ENCODE peak calls at places on chromosomes 4 and X, in nine cellular contexts. N is esophagus squamous epithelium, H is DND-41, I is HFF-Myc, B is uterus, X is Caco-2, L is heart right ventricle, P is PC-3, R is fibroblast of mammary gland. G is an unnamed sample.

GRCh38 chr4:119559044-119559647 is 69.5 kb downstream of the PDE5A start:
- DNase-seq in N (no peak), H (no peak), I (peak), B (no peak), X (peak), L (no peak), P (peak), R (peak), G (no peak)

GRCh38 chrX:119757979-119758681 is at the start of gene SOWAHD:
- DNase-seq in N (no peak), H (no peak), I (no peak), B (no peak), X (peak), L (peak), P (peak), R (no peak), G (no peak)

GRCh38 chr4:1033840-1034551 is 22.6 kb downstream of the FGFRL1 start:
- DNase-seq in N (no peak), H (no peak), I (no peak), B (no peak), X (no peak), L (peak), P (no peak), R (peak), G (no peak)

GRCh38 chr4:2598661-2599654 is 62.5 kb downstream of the FAM193A start:
- DNase-seq in N (no peak), H (no peak), I (no peak), B (no peak), X (no peak), L (no peak), P (no peak), R (peak), G (no peak)

GRCh38 chrX:140510306-140510676 is 5.4 kb upstream of the SOX3 start:
- DNase-seq in N (no peak), H (no peak), I (no peak), B (no peak), X (no peak), L (no peak), P (no peak), R (no peak), G (no peak)

GRCh38 chr4:86582453-86582852 is 11.7 kb upstream of the PTPN13 start:
- DNase-seq in N (no peak), H (no peak), I (no peak), B (no peak), X (no peak), L (no peak), P (peak), R (no peak), G (no peak)

GRCh38 chr4:72489267-72489666 is 79.8 kb downstream of the ADAMTS3 start:
- DNase-seq in N (no peak), H (no peak), I (no peak), B (no peak), X (no peak), L (no peak), P (peak), R (peak), G (no peak)

GRCh38 chr4:173871643-173872042 is 341.6 kb upstream of the HAND2 start:
- DNase-seq in N (no peak), H (no peak), I (no peak), B (no peak), X (no peak), L (no peak), P (no peak), R (no peak), G (no peak)

GRCh38 chr4:130026185-130026584 is 930.2 kb downstream of the C4orf33 start:
- DNase-seq in N (no peak), H (peak), I (no peak), B (no peak), X (no peak), L (no peak), P (no peak), R (no peak), G (no peak)

GRCh38 chrX:46554942-46555341 is 9.7 kb upstream of the ZNF674 start:
- DNase-seq in N (no peak), H (no peak), I (no peak), B (no peak), X (no peak), L (no peak), P (peak), R (peak), G (no peak)

GRCh38 chrX:15956684-15957083 is 102.1 kb upstream of the AP1S2 start:
- DNase-seq in N (no peak), H (no peak), I (no peak), B (no peak), X (no peak), L (no peak), P (peak), R (peak), G (no peak)

GRCh38 chrX:46407753-46408130 is 137.5 kb downstream of the ZNF674 start:
- DNase-seq in N (no peak), H (no peak), I (no peak), B (no peak), X (no peak), L (no peak), P (no peak), R (peak), G (no peak)

GRCh38 chrX:116230136-116230886 is 59.8 kb downstream of the AGTR2 start:
- DNase-seq in N (no peak), H (no peak), I (no peak), B (no peak), X (peak), L (no peak), P (peak), R (no peak), G (no peak)

GRCh38 chr4:5753766-5754528 is 42.9 kb downstream of the EVC start:
- DNase-seq in N (no peak), H (no peak), I (peak), B (no peak), X (no peak), L (no peak), P (peak), R (peak), G (no peak)

GRCh38 chr4:633976-634598 is 8.7 kb downstream of the PDE6B start:
- DNase-seq in N (no peak), H (no peak), I (no peak), B (no peak), X (no peak), L (no peak), P (no peak), R (no peak), G (no peak)

GRCh38 chr4:129545599-129546278 is 449.8 kb downstream of the C4orf33 start:
- DNase-seq in N (no peak), H (no peak), I (no peak), B (peak), X (no peak), L (peak), P (peak), R (peak), G (no peak)

GRCh38 chr4:23135792-23136645 is 443.3 kb downstream of the GBA3 start:
- DNase-seq in N (no peak), H (peak), I (peak), B (no peak), X (peak), L (no peak), P (peak), R (peak), G (peak)

GRCh38 chr4:109631709-109632108 is 71.5 kb downstream of the CASP6 start:
- DNase-seq in N (no peak), H (no peak), I (no peak), B (peak), X (no peak), L (peak), P (peak), R (peak), G (no peak)

GRCh38 chr4:94583938-94584641 is 132.3 kb downstream of the PDLIM5 start:
- DNase-seq in N (no peak), H (no peak), I (no peak), B (no peak), X (no peak), L (no peak), P (no peak), R (no peak), G (no peak)
- H3K4me3 ChIP-seq in N (no peak), H (no peak), I (no peak), B (no peak), X (no peak), L (no peak), P (no peak), R (no peak), G (no peak)

DNA sequence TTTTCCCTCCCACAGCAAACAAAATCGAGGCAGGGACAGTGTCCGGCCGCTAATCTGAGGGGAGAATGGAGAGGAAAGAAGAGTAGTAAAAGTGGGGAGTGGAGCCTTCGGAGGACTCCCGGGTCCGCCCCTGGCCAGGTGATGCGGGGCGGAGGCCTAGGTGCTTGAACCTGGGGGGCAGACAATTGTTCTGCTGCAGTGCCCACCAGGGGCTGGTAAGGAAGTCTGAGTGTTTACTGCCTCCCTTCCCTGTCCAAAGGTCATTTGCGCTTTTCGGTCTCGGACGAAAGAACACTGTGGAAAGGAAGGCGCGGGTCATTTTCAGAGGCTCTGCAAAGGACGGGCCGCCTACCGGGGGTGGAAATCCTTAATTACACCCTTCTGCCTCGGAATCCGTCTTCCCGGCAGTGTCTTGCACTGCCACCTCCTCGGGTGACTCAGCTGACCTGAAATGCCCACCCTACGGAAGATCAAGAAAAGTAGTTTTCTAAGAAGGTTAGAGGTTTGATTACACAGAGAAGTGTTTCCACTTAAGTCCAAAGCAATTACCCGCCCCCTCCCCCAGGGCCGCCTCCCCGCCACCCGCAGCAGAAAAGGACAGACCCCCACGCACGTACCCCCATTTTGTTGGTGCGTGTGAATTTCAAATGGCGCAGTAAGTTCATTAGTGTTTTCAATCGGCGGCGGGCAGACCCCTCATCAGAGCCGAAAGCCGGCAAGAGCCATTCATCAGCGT is 99.9 kb upstream of the TENM3 start:
- DNase-seq in N (no peak), H (no peak), I (no peak), B (no peak), X (peak), L (no peak), P (no peak), R (peak), G (no peak)
- H3K4me3 ChIP-seq in N (peak), H (no peak), I (peak), B (peak), X (peak), L (peak), P (peak), R (peak), G (no peak)

GRCh38 chrX:132704769-132705168 is 215.9 kb upstream of the MBNL3 start:
- DNase-seq in N (no peak), H (no peak), I (no peak), B (no peak), X (no peak), L (no peak), P (no peak), R (no peak), G (no peak)

GRCh38 chrX:132710756-132711155 is 221.9 kb upstream of the MBNL3 start:
- DNase-seq in N (no peak), H (no peak), I (no peak), B (no peak), X (no peak), L (no peak), P (no peak), R (no peak), G (no peak)

DNA sequence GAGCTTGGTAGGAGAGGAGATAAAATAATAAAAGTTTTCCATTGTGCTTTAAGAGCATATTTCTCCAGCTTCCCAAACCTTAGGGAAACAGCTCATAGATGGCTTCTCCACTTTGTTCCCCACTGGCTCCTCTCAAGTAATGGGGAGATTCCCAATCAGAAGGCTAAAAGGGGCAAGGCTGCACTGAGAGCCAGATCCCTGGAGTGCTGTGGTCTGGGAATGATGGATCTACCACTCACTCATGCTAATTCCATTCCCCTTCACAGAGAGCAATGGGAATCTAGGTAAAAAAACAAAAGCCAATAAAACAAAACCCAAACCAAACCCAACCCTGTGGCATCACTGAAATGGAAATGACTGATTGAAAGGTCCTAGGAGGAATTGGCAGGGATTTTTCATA is 219.7 kb upstream of the MBNL3 start:
- DNase-seq in N (no peak), H (no peak), I (no peak), B (no peak), X (no peak), L (no peak), P (no peak), R (no peak), G (no peak)
- H3K4me3 ChIP-seq in N (no peak), H (no peak), I (no peak), B (no peak), X (no peak), L (no peak), P (no peak), R (no peak), G (no peak)

GRCh38 chr4:13706130-13706529 is 78.6 kb upstream of the BOD1L1 start:
- DNase-seq in N (no peak), H (no peak), I (no peak), B (no peak), X (no peak), L (no peak), P (no peak), R (peak), G (no peak)
- H3K4me3 ChIP-seq in N (no peak), H (no peak), I (no peak), B (no peak), X (no peak), L (no peak), P (no peak), R (no peak), G (no peak)

GRCh38 chr4:147813107-147813773 is 81.4 kb downstream of the ARHGAP10 start:
- DNase-seq in N (no peak), H (no peak), I (no peak), B (no peak), X (no peak), L (no peak), P (no peak), R (peak), G (no peak)
- H3K4me3 ChIP-seq in N (no peak), H (no peak), I (no peak), B (no peak), X (no peak), L (no peak), P (no peak), R (no peak), G (no peak)

DNA sequence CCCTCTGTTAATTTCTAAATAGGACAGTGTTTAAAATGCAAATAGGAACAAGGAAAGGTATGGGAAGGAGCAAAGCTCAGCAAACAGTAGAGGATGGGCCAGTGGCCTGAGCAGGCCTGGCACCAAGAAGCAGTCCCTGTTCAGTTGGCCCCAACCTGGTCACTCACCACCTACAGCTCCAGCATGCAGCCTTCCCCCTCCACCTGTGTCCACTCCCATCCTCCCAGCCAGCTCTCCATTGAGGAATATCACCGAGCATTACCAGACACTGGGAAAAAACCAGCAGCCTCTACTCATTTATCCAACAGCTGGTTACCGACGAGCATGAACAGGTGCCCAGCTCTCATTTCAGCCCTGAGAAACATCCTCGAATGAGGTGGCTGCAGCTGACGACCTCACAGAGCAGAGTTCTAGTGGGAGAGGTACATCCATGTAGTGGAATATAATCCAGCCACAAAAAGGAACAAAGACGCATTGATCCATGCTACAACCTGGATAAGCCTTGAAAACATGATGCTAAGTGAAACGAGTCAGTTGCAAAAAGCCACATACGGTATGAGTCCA is 25.6 kb downstream of the CD99L2 start:
- DNase-seq in N (no peak), H (no peak), I (no peak), B (no peak), X (no peak), L (no peak), P (no peak), R (no peak), G (no peak)
- H3K4me3 ChIP-seq in N (no peak), H (no peak), I (no peak), B (no peak), X (no peak), L (no peak), P (no peak), R (no peak), G (no peak)

GRCh38 chrX:74377282-74377681 is 44.0 kb upstream of the SLC16A2 start:
- DNase-seq in N (no peak), H (no peak), I (no peak), B (no peak), X (no peak), L (no peak), P (no peak), R (no peak), G (no peak)
- H3K4me3 ChIP-seq in N (no peak), H (no peak), I (no peak), B (no peak), X (no peak), L (no peak), P (no peak), R (no peak), G (no peak)